ENCODE peak calls at places on chromosomes 6 and 20, in five cellular contexts. K is HCEC 1CT; I is B cell; E is activated CD4-positive, CD25-positive, alpha-beta regulatory T cell; Z is iPS-NIHi11. L is an unnamed sample.

GRCh38 chr6:34295721-34296120 is 46.9 kb upstream of the SMIM29 start:
- DNase-seq in Z (no peak), I (peak; percentile 77), E (no peak), K (peak; percentile 13), L (peak; percentile 50)

GRCh38 chr6:146847426-146847825 is 248.7 kb downstream of the ADGB start:
- DNase-seq in K (no peak), I (no peak), E (no peak), Z (no peak), L (no peak)

GRCh38 chr20:58420798-58421496 is 31.9 kb downstream of the VAPB start:
- DNase-seq in I (no peak), K (peak; percentile 80), E (no peak), Z (no peak), L (no peak)

GRCh38 chr6:73078333-73078732 is 147.0 kb downstream of the KHDC1L start:
- DNase-seq in Z (no peak), E (no peak), I (no peak), K (no peak), L (no peak)

GRCh38 chr20:19460386-19460785 is 247.9 kb downstream of the SLC24A3 start:
- DNase-seq in K (peak; percentile 81), Z (no peak), I (no peak), E (no peak), L (no peak)

GRCh38 chr6:135922170-135922569 is 70.7 kb downstream of the PDE7B start:
- DNase-seq in I (no peak), E (no peak), Z (peak; percentile 59), K (peak; percentile 100), L (peak; percentile 72)

GRCh38 chr6:7132398-7132797 is 24.6 kb downstream of the RREB1 start:
- DNase-seq in K (no peak), I (no peak), Z (no peak), E (no peak), L (no peak)

GRCh38 chr6:154448448-154449096 is 61.9 kb downstream of the CNKSR3 start:
- DNase-seq in I (no peak), Z (peak; percentile 32), E (no peak), K (peak; percentile 75), L (no peak)

GRCh38 chr6:166050559-166050958 is 117.1 kb downstream of the TBXT start:
- DNase-seq in Z (peak; percentile 44), E (no peak), K (no peak), I (no peak), L (no peak)

GRCh38 chr6:52691718-52692117 is 20.8 kb downstream of the TMEM14A start:
- DNase-seq in Z (no peak), K (peak; percentile 10), E (no peak), I (no peak), L (no peak)

GRCh38 chr6:1381397-1382330 is 7.7 kb upstream of the FOXF2 start:
- DNase-seq in K (no peak), E (peak; percentile 43), Z (peak; percentile 84), I (no peak), L (no peak)

GRCh38 chr20:60108397-60108796 is 150.2 kb downstream of the CDH26 start:
- DNase-seq in I (no peak), E (no peak), Z (no peak), K (no peak), L (no peak)

GRCh38 chr6:95417856-95418255 is 159.5 kb upstream of the MANEA start:
- DNase-seq in K (no peak), E (no peak), Z (no peak), I (no peak), L (no peak)

GRCh38 chr20:742156-742555 is 26.1 kb downstream of the SLC52A3 start:
- DNase-seq in K (no peak), I (no peak), E (no peak), Z (no peak), L (no peak)

L was measured in gastrocnemius medialis.